ENCODE peak calls at places on chromosomes 6 and 20, in eight cellular contexts. U, O, K, Q, N, M, H and F are unnamed samples.
A peak's percentile ranks its signal among the peaks of the same experiment; 100 is the strongest.

GRCh38 chr6:170100046-170100445 is 190.8 kb downstream of the DLL1 start:
- DNase-seq in H (no peak), Q (no peak), N (no peak), U (no peak), K (no peak), O (no peak), M (peak; percentile 38), F (no peak)

GRCh38 chr6:101403566-101403965 is 10.1 kb downstream of the GRIK2 start:
- DNase-seq in N (no peak), M (no peak), H (no peak), Q (no peak), O (peak; percentile 83), K (no peak), U (no peak), F (no peak)

GRCh38 chr6:156507106-156507505 is 270.1 kb upstream of the ARID1B start:
- DNase-seq in U (no peak), M (no peak), O (no peak), Q (no peak), H (no peak), N (no peak), K (no peak), F (no peak)

GRCh38 chr20:49712918-49713778 is 530 bp downstream of the B4GALT5 start:
- DNase-seq in U (no peak), K (peak; percentile 60), Q (peak; percentile 53), H (peak; percentile 21), N (no peak), O (peak; percentile 85), M (peak; percentile 84), F (no peak)

GRCh38 chr6:105901583-105901982 is 184.6 kb upstream of the PRDM1 start:
- DNase-seq in O (no peak), N (no peak), K (no peak), M (no peak), H (no peak), U (no peak), Q (no peak), F (no peak)

GRCh38 chr6:16146028-16146427 is 17.1 kb downstream of the MYLIP start:
- DNase-seq in N (no peak), M (no peak), O (no peak), Q (no peak), H (no peak), K (no peak), U (no peak), F (no peak)

GRCh38 chr20:2617099-2617714 is 35.2 kb upstream of the NOP56 start:
- DNase-seq in N (no peak), O (no peak), H (no peak), K (no peak), Q (no peak), U (no peak), M (no peak), F (no peak)

GRCh38 chr6:1962201-1962600 is 283.2 kb downstream of the GMDS start:
- DNase-seq in U (no peak), O (no peak), H (no peak), K (peak; percentile 4), N (no peak), M (no peak), Q (no peak), F (no peak)

GRCh38 chr20:1105599-1106194 is 12.7 kb upstream of the PSMF1 start:
- DNase-seq in M (no peak), N (no peak), H (no peak), K (no peak), O (no peak), U (no peak), Q (no peak), F (no peak)

GRCh38 chr20:62911701-62912280 is 14.5 kb downstream of the DIDO1 start:
- DNase-seq in H (no peak), M (peak; percentile 30), N (no peak), O (no peak), Q (no peak), U (no peak), K (no peak), F (no peak)
- H3K36me3 ChIP-seq in H (peaks cover 66% of the 10 kb centered on the region), M (no peaks in the 10 kb centered on the region), N (peaks cover 65% of the 10 kb centered on the region), O (peaks cover 64% of the 10 kb centered on the region), Q (peaks cover 68% of the 10 kb centered on the region), U (peaks cover 44% of the 10 kb centered on the region), K (peaks cover 53% of the 10 kb centered on the region), F (peaks cover 28% of the 10 kb centered on the region)

DNA sequence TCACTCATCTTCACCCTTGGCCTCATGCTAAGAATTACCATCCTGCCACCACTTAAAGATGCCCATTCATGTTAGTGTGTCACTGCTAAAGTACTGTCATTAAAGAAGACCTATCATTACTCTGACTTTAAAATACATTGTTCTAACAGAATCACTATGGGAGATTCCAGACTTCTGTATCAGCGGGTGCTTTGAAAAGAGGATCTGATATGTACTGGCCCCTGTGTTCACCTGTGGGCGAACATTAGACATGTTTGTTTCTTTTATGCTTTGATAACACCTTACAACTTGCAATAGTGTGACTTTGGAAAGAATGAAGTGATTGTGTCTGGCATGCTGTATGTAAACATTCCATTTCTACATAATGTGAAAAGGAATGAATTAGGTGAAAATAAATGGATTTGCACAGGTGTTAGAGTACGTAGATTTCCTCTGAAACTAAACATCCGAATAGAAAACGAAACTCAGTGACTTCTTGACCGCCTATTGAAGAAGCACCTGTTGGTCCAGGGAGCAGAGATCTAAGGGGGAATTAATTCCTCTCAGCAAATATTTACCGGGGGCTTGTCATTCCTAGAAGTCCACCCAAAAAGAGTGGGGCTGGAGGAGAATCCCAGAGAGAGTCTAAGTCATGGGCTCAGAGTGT is 132.3 kb downstream of the CARMIL1 start:
- DNase-seq in K (no peak), Q (no peak), H (no peak), U (no peak), M (no peak), O (no peak), N (no peak), F (no peak)
- H3K4me3 ChIP-seq in K (no peak overlapping the region), Q (no peak overlapping the region), H (no peak overlapping the region), U (no peak overlapping the region), M (no peak overlapping the region), O (no peak overlapping the region), N (no peak overlapping the region), F (no peak overlapping the region)

DNA sequence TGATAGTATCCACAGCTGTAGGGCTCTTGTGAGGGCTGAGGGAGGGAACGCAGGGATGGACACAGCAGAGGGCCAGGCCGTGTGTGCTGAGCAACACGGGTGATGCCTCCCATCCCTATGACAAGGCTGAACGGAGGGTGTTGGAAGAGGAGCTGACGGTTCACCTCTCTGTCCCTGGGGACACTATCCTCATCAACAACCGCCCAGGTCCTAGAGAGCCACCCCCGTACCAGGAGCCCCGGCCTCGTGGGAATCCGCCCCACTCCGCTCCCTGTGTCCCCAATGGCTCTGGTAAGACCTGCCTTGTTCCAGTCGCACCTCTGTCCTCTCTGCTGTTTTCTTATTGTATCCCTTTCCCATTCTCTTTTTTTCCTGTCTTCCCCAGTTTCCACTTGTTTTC is 10.1 kb downstream of the DDR1 start:
- DNase-seq in N (no peak), H (no peak), U (no peak), O (no peak), K (no peak), M (peak; percentile 62), Q (no peak), F (no peak)
- H3K36me3 ChIP-seq in N (peaks cover 8% of the 10 kb centered on the region), H (peaks cover 80% of the 10 kb centered on the region), U (peaks cover 71% of the 10 kb centered on the region), O (peaks cover 12% of the 10 kb centered on the region), K (peaks cover 53% of the 10 kb centered on the region), M (no peaks in the 10 kb centered on the region), Q (peaks cover 52% of the 10 kb centered on the region), F (peaks cover 43% of the 10 kb centered on the region)

DNA sequence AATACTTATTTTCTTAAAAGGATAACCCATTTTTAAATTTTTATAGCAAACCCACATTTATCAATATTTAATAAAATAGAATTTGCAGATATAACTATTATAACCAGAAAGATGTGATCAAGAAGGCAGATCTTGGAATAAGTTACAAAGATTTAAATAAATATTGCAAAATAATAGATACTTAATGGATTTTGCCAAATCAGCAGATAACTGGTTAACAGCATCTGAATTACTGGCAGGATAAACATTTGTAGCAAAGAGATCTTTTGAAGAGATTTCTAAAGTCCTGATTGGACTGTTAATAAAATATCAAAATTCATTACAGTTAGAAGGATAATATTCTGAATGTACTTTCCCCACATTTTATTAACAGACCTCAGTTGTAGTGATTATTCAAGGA is 144.2 kb downstream of the PDSS2 start:
- DNase-seq in U (no peak), O (no peak), Q (no peak), K (no peak), M (no peak), H (no peak), N (no peak), F (no peak)
- H3K4me3 ChIP-seq in U (no peak overlapping the region), O (no peak overlapping the region), Q (no peak overlapping the region), K (no peak overlapping the region), M (no peak overlapping the region), H (no peak overlapping the region), N (no peak overlapping the region), F (no peak overlapping the region)

GRCh38 chr6:43299338-43300293 is 1.6 kb downstream of the SLC22A7 start:
- DNase-seq in O (no peak), H (no peak), Q (no peak), N (no peak), U (no peak), K (no peak), M (peak; percentile 69), F (no peak)
- H3K36me3 ChIP-seq in O (no peaks in the 10 kb centered on the region), H (no peaks in the 10 kb centered on the region), Q (no peaks in the 10 kb centered on the region), N (no peaks in the 10 kb centered on the region), U (no peaks in the 10 kb centered on the region), K (no peaks in the 10 kb centered on the region), M (no peaks in the 10 kb centered on the region), F (no peaks in the 10 kb centered on the region)